ENCODE peak calls at places on chromosomes 7 and 10, in six cellular contexts. D, A, H, Q, R and G are unnamed samples.

GRCh38 chr10:90846746-90847145 is 11.1 kb downstream of the HTR7 start:
- DNase-seq in D (no peak), A (no peak), H (no peak), Q (no peak), R (no peak), G (no peak)

GRCh38 chr10:43957267-43958070 is 308.8 kb upstream of the ZNF32 start:
- DNase-seq in D (no peak), A (no peak), H (no peak), Q (no peak), R (no peak), G (no peak)

GRCh38 chr7:15332962-15333361 is 228.9 kb downstream of the AGMO start:
- DNase-seq in D (peak), A (no peak), H (no peak), Q (no peak), R (peak), G (no peak)

GRCh38 chr7:27046854-27047549 is 48.8 kb downstream of the HOXA1 start:
- DNase-seq in D (no peak), A (no peak), H (no peak), Q (no peak), R (no peak), G (no peak)

GRCh38 chr7:129157651-129158050 is 13.1 kb downstream of the TSPAN33 start:
- DNase-seq in D (no peak), A (no peak), H (no peak), Q (no peak), R (no peak), G (no peak)

GRCh38 chr7:158117341-158118222 is 470.0 kb downstream of the PTPRN2 start:
- DNase-seq in D (no peak), A (no peak), H (no peak), Q (no peak), R (no peak), G (no peak)

GRCh38 chr10:84665883-84666463 is 337.6 kb downstream of the CCSER2 start:
- DNase-seq in D (no peak), A (no peak), H (peak), Q (peak), R (no peak), G (no peak)

GRCh38 chr7:157671358-157672255 is 334.8 kb downstream of the DNAJB6 start:
- DNase-seq in D (no peak), A (no peak), H (no peak), Q (no peak), R (no peak), G (no peak)

GRCh38 chr10:11685787-11686218 is 56.4 kb upstream of the ECHDC3 start:
- DNase-seq in D (peak), A (no peak), H (peak), Q (peak), R (peak), G (peak)

GRCh38 chr7:99390941-99391602 is 16.5 kb downstream of the ARPC1B start:
- DNase-seq in D (no peak), A (no peak), H (no peak), Q (no peak), R (no peak), G (no peak)

GRCh38 chr7:114976666-114977065 is 54.8 kb downstream of the MDFIC start:
- DNase-seq in D (no peak), A (no peak), H (no peak), Q (no peak), R (no peak), G (no peak)

GRCh38 chr10:98269435-98269912 is 1.5 kb upstream of the LOXL4 start:
- DNase-seq in D (no peak), A (no peak), H (no peak), Q (no peak), R (peak), G (no peak)

GRCh38 chr10:73246322-73246782 is 703 bp downstream of the DNAJC9 start:
- DNase-seq in D (no peak), A (no peak), H (no peak), Q (no peak), R (peak), G (no peak)

GRCh38 chr10:19961076-19961811 is 145.0 kb downstream of the PLXDC2 start:
- DNase-seq in D (no peak), A (no peak), H (no peak), Q (no peak), R (no peak), G (no peak)

GRCh38 chr7:129471402-129471827 is 30.9 kb upstream of the SMKR1 start:
- DNase-seq in D (no peak), A (no peak), H (no peak), Q (no peak), R (no peak), G (no peak)

GRCh38 chr10:624605-625334 is 64.7 kb downstream of the DIP2C start:
- DNase-seq in D (peak), A (no peak), H (no peak), Q (no peak), R (peak), G (no peak)

GRCh38 chr7:45890902-45891461 is 2.7 kb downstream of the IGFBP1 start:
- DNase-seq in D (peak), A (no peak), H (peak), Q (no peak), R (peak), G (no peak)

GRCh38 chr10:50416885-50417284 is 165.6 kb upstream of the ASAH2 start:
- DNase-seq in D (no peak), A (no peak), H (peak), Q (no peak), R (no peak), G (no peak)

GRCh38 chr10:3208481-3209406 is 36.2 kb upstream of the PITRM1 start:
- DNase-seq in D (no peak), A (no peak), H (no peak), Q (no peak), R (no peak), G (no peak)

GRCh38 chr10:84329094-84329611 is 764 bp downstream of the CCSER2 start:
- DNase-seq in D (no peak), A (peak), H (peak), Q (peak), R (peak), G (peak)

GRCh38 chr10:77226871-77227557 is 410.6 kb downstream of the KCNMA1 start:
- DNase-seq in D (no peak), A (no peak), H (no peak), Q (no peak), R (no peak), G (no peak)

GRCh38 chr7:155466814-155467675 is 9.1 kb downstream of the EN2 start:
- DNase-seq in D (peak), A (no peak), H (no peak), Q (peak), R (peak), G (peak)

GRCh38 chr10:122142652-122143237 is 128.4 kb upstream of the BTBD16 start:
- DNase-seq in D (no peak), A (no peak), H (peak), Q (peak), R (peak), G (no peak)

GRCh38 chr7:145143690-145144089 is 307.8 kb upstream of the TPK1 start:
- DNase-seq in D (no peak), A (no peak), H (no peak), Q (no peak), R (no peak), G (no peak)

GRCh38 chr10:22251751-22252285 is 34.0 kb upstream of the EBLN1 start:
- DNase-seq in D (no peak), A (peak), H (peak), Q (peak), R (peak), G (peak)

GRCh38 chr10:93199221-93199681 is 125.6 kb downstream of the CYP26A1 start:
- DNase-seq in D (no peak), A (no peak), H (peak), Q (no peak), R (peak), G (no peak)

GRCh38 chr10:130510755-130511154 is 374.6 kb downstream of the GLRX3 start:
- DNase-seq in D (no peak), A (no peak), H (no peak), Q (no peak), R (no peak), G (no peak)

GRCh38 chr7:114921636-114922150 is at the start of gene MDFIC:
- DNase-seq in D (no peak), A (peak), H (no peak), Q (peak), R (peak), G (no peak)

GRCh38 chr7:54882121-54882520 is 123.1 kb upstream of the SEC61G start:
- DNase-seq in D (no peak), A (no peak), H (no peak), Q (no peak), R (no peak), G (no peak)

GRCh38 chr7:111980721-111981120 is 225.5 kb downstream of the DOCK4 start:
- DNase-seq in D (no peak), A (no peak), H (no peak), Q (no peak), R (no peak), G (no peak)

GRCh38 chr7:27175005-27175625 is 995 bp upstream of the HOXA10 start:
- DNase-seq in D (no peak), A (no peak), H (no peak), Q (peak), R (peak), G (no peak)

GRCh38 chr7:102410123-102410522 is 14.0 kb downstream of the PRKRIP1 start:
- DNase-seq in D (no peak), A (no peak), H (no peak), Q (no peak), R (no peak), G (no peak)

GRCh38 chr7:156732091-156732621 is 91.6 kb downstream of the RNF32 start:
- DNase-seq in D (no peak), A (no peak), H (no peak), Q (no peak), R (no peak), G (no peak)

GRCh38 chr7:80885774-80886173 is 33.1 kb downstream of the SEMA3C start:
- DNase-seq in D (no peak), A (no peak), H (no peak), Q (no peak), R (no peak), G (no peak)

GRCh38 chr10:1133495-1134045 is 77.4 kb downstream of the WDR37 start:
- DNase-seq in D (no peak), A (no peak), H (no peak), Q (no peak), R (no peak), G (no peak)

GRCh38 chr7:36021917-36022550 is 131.0 kb upstream of the EEPD1 start:
- DNase-seq in D (no peak), A (no peak), H (no peak), Q (no peak), R (no peak), G (no peak)